ENCODE peak calls at places on chromosomes 11 and 22, in five cellular contexts. One of them, this sample, is unnamed.

GRCh38 chr11:40130427-40130826 is 1329.0 kb downstream of the LRRC4C start:
- DNase-seq in trophoblast cell: no peak
- DNase-seq in H9: peak
- DNase-seq in H1: peak
- DNase-seq in neuronal stem cell: peak
- DNase-seq in this sample: peak

GRCh38 chr22:29106839-29107238 is 34.0 kb downstream of the KREMEN1 start:
- DNase-seq in H9: no peak
- DNase-seq in H1: no peak
- DNase-seq in trophoblast cell: no peak
- DNase-seq in neuronal stem cell: no peak
- DNase-seq in this sample: no peak

GRCh38 chr22:47324435-47324990 is 562.1 kb downstream of the TBC1D22A start:
- DNase-seq in H9: no peak
- DNase-seq in neuronal stem cell: no peak
- DNase-seq in trophoblast cell: no peak
- DNase-seq in H1: no peak
- DNase-seq in this sample: no peak

GRCh38 chr11:78821371-78822306 is 247.0 kb upstream of the NARS2 start:
- DNase-seq in H9: no peak
- DNase-seq in neuronal stem cell: no peak
- DNase-seq in trophoblast cell: no peak
- DNase-seq in H1: no peak
- DNase-seq in this sample: no peak

GRCh38 chr22:49006207-49007012 is 821.3 kb downstream of the BRD1 start:
- DNase-seq in H1: peak
- DNase-seq in trophoblast cell: no peak
- DNase-seq in neuronal stem cell: no peak
- DNase-seq in H9: peak
- DNase-seq in this sample: no peak

GRCh38 chr11:117232911-117233409 is 489 bp downstream of the RNF214 start:
- DNase-seq in trophoblast cell: no peak
- DNase-seq in H1: peak
- DNase-seq in neuronal stem cell: no peak
- DNase-seq in H9: peak
- DNase-seq in this sample: no peak

GRCh38 chr11:64128255-64129006 is 37.5 kb downstream of the MACROD1 start:
- DNase-seq in neuronal stem cell: no peak
- DNase-seq in trophoblast cell: no peak
- DNase-seq in H1: no peak
- DNase-seq in H9: no peak
- DNase-seq in this sample: no peak

GRCh38 chr11:114162719-114163123 is 103.2 kb downstream of the ZBTB16 start:
- DNase-seq in trophoblast cell: peak
- DNase-seq in neuronal stem cell: no peak
- DNase-seq in H1: no peak
- DNase-seq in H9: no peak
- DNase-seq in this sample: peak

GRCh38 chr11:114366331-114367243 is 33.7 kb downstream of the C11orf71 start:
- DNase-seq in H1: no peak
- DNase-seq in H9: no peak
- DNase-seq in neuronal stem cell: no peak
- DNase-seq in trophoblast cell: peak
- DNase-seq in this sample: peak

GRCh38 chr22:22578702-22579424 is 19.8 kb upstream of the PRAME start:
- DNase-seq in neuronal stem cell: no peak
- DNase-seq in H1: no peak
- DNase-seq in trophoblast cell: no peak
- DNase-seq in H9: no peak
- DNase-seq in this sample: peak

GRCh38 chr11:1388763-1389102 is 1.0 kb upstream of the BRSK2 start:
- DNase-seq in neuronal stem cell: no peak
- DNase-seq in H9: no peak
- DNase-seq in trophoblast cell: no peak
- DNase-seq in H1: peak
- DNase-seq in this sample: no peak

GRCh38 chr11:94011478-94011877 is 9.7 kb upstream of the HEPHL1 start:
- DNase-seq in H9: no peak
- DNase-seq in H1: no peak
- DNase-seq in neuronal stem cell: no peak
- DNase-seq in trophoblast cell: no peak
- DNase-seq in this sample: no peak

GRCh38 chr11:118417801-118418200 is 16.4 kb downstream of the ATP5MG start:
- DNase-seq in H1: no peak
- DNase-seq in trophoblast cell: peak
- DNase-seq in neuronal stem cell: no peak
- DNase-seq in H9: no peak
- DNase-seq in this sample: no peak

GRCh38 chr11:118412921-118413320 is 11.5 kb downstream of the ATP5MG start:
- DNase-seq in neuronal stem cell: no peak
- DNase-seq in H9: no peak
- DNase-seq in trophoblast cell: no peak
- DNase-seq in H1: no peak
- DNase-seq in this sample: no peak

GRCh38 chr11:118415739-118416068 is 14.3 kb downstream of the ATP5MG start:
- DNase-seq in H9: peak
- DNase-seq in H1: peak
- DNase-seq in neuronal stem cell: no peak
- DNase-seq in trophoblast cell: peak
- DNase-seq in this sample: peak

GRCh38 chr11:118418770-118419169 is 17.4 kb downstream of the ATP5MG start:
- DNase-seq in trophoblast cell: no peak
- DNase-seq in neuronal stem cell: no peak
- DNase-seq in H9: no peak
- DNase-seq in H1: no peak
- DNase-seq in this sample: no peak

GRCh38 chr11:118415051-118415738 is 13.8 kb downstream of the ATP5MG start:
- DNase-seq in neuronal stem cell: no peak
- DNase-seq in H1: no peak
- DNase-seq in H9: no peak
- DNase-seq in trophoblast cell: no peak
- DNase-seq in this sample: peak
- H3K4me2 ChIP-seq in neuronal stem cell: no peak
- H3K4me2 ChIP-seq in H1: no peak
- H3K4me2 ChIP-seq in H9: no peak
- H3K4me2 ChIP-seq in trophoblast cell: no peak
- H3K4me2 ChIP-seq in this sample: no peak

GRCh38 chr11:65576232-65576866 is 496 bp downstream of the EHBP1L1 start:
- DNase-seq in H1: no peak
- DNase-seq in trophoblast cell: no peak
- DNase-seq in H9: no peak
- DNase-seq in neuronal stem cell: no peak
- DNase-seq in this sample: no peak
- H2BK5ac ChIP-seq in H1: no peak
- H2BK5ac ChIP-seq in trophoblast cell: no peak
- H2BK5ac ChIP-seq in H9: no peak
- H2BK5ac ChIP-seq in neuronal stem cell: no peak
- H2BK5ac ChIP-seq in this sample: no peak

DNA sequence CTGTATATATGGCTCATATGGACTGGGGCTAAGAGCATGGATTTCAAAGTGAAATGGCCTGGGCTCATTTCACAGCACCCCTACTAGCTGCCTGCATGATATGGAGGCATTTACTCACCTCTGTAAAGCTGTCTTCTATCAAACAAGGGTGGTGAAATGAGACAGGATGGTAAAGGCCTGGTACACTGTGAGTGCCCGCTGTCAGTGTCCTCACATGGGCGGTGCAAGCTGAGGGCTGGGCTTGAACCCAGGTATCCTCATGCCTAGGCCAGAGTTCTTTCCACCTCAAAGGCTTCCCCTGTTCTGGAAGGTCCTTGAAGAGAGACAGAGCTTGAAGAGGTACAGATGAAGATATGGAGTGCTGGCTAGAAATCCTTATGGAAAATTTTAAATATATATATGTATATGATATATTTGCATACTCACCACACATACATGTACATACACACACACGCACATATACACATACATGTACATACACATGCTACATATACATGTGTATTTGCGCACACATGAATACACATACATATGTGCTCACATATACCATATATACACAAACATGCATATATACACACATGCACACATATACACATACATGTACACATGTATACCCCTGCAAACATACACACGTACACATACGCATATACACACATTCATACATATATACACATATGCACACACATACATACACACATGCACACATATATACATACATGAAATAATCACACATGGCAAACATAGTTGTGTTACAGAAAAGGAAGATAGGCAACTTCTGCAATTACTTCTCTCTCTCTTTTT is 44.7 kb downstream of the MICAL2 start:
- DNase-seq in H1: no peak
- DNase-seq in neuronal stem cell: no peak
- DNase-seq in H9: no peak
- DNase-seq in trophoblast cell: no peak
- DNase-seq in this sample: no peak
- H2BK12ac ChIP-seq in H1: no peak
- H2BK12ac ChIP-seq in neuronal stem cell: no peak
- H2BK12ac ChIP-seq in H9: no peak
- H2BK12ac ChIP-seq in trophoblast cell: no peak
- H2BK12ac ChIP-seq in this sample: peak

GRCh38 chr11:76215946-76216345 is 9.6 kb upstream of the WNT11 start:
- DNase-seq in H1: no peak
- DNase-seq in neuronal stem cell: no peak
- DNase-seq in trophoblast cell: no peak
- DNase-seq in H9: no peak
- DNase-seq in this sample: peak
- H3K4me2 ChIP-seq in H1: no peak
- H3K4me2 ChIP-seq in neuronal stem cell: no peak
- H3K4me2 ChIP-seq in trophoblast cell: no peak
- H3K4me2 ChIP-seq in H9: no peak
- H3K4me2 ChIP-seq in this sample: no peak

DNA sequence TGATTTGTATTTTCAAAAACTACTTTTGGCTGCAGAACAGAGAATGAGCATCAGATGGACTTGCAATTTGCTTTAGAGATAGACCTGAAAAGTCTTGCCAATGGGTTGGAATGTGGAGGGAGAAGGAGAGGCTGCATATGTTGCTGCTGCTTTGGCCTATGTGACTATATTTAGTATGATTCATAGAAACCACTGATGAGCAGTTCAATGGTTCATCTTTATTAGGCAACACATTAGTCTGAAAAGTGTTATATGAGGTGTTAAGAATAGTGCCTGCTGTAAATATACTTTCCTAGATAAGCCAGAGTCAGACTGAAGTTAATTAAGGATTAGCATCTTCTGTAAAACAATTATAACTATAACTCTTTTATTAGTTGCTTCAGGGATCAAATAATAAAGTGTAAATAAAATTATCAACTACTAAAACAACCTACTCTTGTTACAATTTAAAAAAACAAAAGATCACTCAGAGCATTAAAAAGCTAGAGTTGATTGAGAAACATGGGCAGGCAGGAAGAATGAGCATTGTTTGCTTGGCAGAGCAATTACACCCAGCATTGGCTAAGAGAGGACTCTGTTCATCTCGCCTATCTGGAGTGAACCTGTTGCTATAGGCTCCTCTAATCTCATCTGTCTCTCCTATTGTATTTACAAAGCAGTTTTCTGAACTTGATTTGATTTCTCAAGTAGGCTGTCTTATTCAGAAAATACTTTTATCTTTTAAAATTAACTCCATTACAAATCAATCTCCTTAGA is 36.3 kb downstream of the HORMAD2 start:
- DNase-seq in neuronal stem cell: no peak
- DNase-seq in H1: no peak
- DNase-seq in H9: no peak
- DNase-seq in trophoblast cell: no peak
- DNase-seq in this sample: peak
- H2BK5ac ChIP-seq in neuronal stem cell: no peak
- H2BK5ac ChIP-seq in H1: no peak
- H2BK5ac ChIP-seq in H9: no peak
- H2BK5ac ChIP-seq in trophoblast cell: no peak
- H2BK5ac ChIP-seq in this sample: no peak

GRCh38 chr11:118834428-118835028 is 43.6 kb upstream of the DDX6 start:
- DNase-seq in trophoblast cell: no peak
- DNase-seq in H9: no peak
- DNase-seq in H1: no peak
- DNase-seq in neuronal stem cell: no peak
- DNase-seq in this sample: peak
- H2BK12ac ChIP-seq in trophoblast cell: no peak
- H2BK12ac ChIP-seq in H9: no peak
- H2BK12ac ChIP-seq in H1: no peak
- H2BK12ac ChIP-seq in neuronal stem cell: no peak
- H2BK12ac ChIP-seq in this sample: no peak

GRCh38 chr11:132943737-132944556 is 588.4 kb downstream of the OPCML start:
- DNase-seq in H1: peak
- DNase-seq in trophoblast cell: no peak
- DNase-seq in H9: peak
- DNase-seq in neuronal stem cell: peak
- DNase-seq in this sample: no peak
- H3K4me2 ChIP-seq in H1: peak
- H3K4me2 ChIP-seq in trophoblast cell: peak
- H3K4me2 ChIP-seq in H9: peak
- H3K4me2 ChIP-seq in neuronal stem cell: peak
- H3K4me2 ChIP-seq in this sample: peak

DNA sequence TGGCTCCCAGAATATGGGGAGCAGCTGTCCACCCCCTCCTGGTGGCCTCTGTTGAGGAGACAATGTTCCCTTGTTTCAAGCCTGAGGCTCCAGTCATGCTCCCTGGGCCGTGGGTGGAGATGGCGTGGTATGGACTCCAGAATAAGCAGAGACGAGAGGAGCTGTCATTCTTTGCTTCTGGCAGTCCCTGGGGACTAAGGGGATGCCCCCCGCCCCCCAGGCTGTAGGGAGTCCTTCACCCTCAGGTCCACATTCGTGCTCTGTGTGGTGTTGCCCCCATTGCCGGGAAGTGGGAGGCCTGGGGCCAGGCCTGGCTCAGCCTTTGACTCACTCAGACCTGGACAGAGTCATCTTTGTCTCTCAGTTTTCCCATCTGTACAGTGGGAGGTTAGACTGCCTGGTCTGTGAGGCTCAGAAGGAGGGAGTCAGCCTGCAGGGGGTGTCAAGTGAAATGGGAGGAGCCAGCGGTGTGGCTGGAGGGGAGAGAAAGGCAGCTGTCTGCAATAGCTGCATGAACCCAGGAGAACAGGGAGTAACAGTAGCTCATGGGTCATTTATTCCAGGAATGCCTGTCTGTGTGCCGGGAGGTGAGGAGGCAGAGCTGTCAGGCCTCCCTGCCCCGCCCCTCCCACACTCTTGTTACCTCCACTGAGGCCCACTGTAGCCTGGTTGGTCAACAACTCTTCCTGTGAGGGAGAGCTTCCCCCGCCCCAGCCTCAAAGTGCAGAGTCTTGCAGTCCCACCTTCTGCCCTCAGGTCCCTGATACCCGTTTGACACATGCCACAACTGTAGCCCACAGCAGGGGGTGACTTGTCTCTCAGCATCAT is 6.3 kb downstream of the ARHGEF17 start:
- DNase-seq in H9: no peak
- DNase-seq in H1: no peak
- DNase-seq in neuronal stem cell: no peak
- DNase-seq in trophoblast cell: peak
- DNase-seq in this sample: peak
- H2BK5ac ChIP-seq in H9: no peak
- H2BK5ac ChIP-seq in H1: no peak
- H2BK5ac ChIP-seq in neuronal stem cell: peak
- H2BK5ac ChIP-seq in trophoblast cell: no peak
- H2BK5ac ChIP-seq in this sample: no peak